ENCODE peak calls at places on chromosomes 13 and 19, in ten cellular contexts. One of them, this sample, is unnamed.

GRCh38 chr13:44815507-44816074 is 173.7 kb downstream of the NUFIP1 start:
- DNase-seq in A549: peak
- DNase-seq in heart left ventricle: no peak
- DNase-seq in HCT116: peak
- DNase-seq in GM12878: no peak
- DNase-seq in spleen: no peak
- DNase-seq in sigmoid colon: no peak
- DNase-seq in body of pancreas: peak
- DNase-seq in erythroblast: no peak
- DNase-seq in testis: peak
- DNase-seq in this sample: peak

GRCh38 chr19:39232708-39233107 is 12.1 kb downstream of the IFNL3 start:
- DNase-seq in A549: no peak
- DNase-seq in heart left ventricle: no peak
- DNase-seq in HCT116: no peak
- DNase-seq in GM12878: no peak
- DNase-seq in spleen: no peak
- DNase-seq in sigmoid colon: no peak
- DNase-seq in body of pancreas: no peak
- DNase-seq in erythroblast: no peak
- DNase-seq in testis: no peak
- DNase-seq in this sample: no peak

GRCh38 chr19:35977446-35978222 is 17.4 kb upstream of the SDHAF1 start:
- DNase-seq in A549: peak
- DNase-seq in heart left ventricle: no peak
- DNase-seq in HCT116: peak
- DNase-seq in GM12878: no peak
- DNase-seq in spleen: no peak
- DNase-seq in sigmoid colon: no peak
- DNase-seq in body of pancreas: no peak
- DNase-seq in erythroblast: peak
- DNase-seq in testis: no peak
- DNase-seq in this sample: no peak

GRCh38 chr13:47904239-47904638 is 96.8 kb downstream of the SUCLA2 start:
- DNase-seq in A549: no peak
- DNase-seq in heart left ventricle: no peak
- DNase-seq in HCT116: no peak
- DNase-seq in GM12878: no peak
- DNase-seq in spleen: no peak
- DNase-seq in sigmoid colon: no peak
- DNase-seq in body of pancreas: no peak
- DNase-seq in erythroblast: no peak
- DNase-seq in testis: peak
- DNase-seq in this sample: peak

GRCh38 chr13:34591801-34592454 is 350.1 kb upstream of the NBEA start:
- DNase-seq in A549: no peak
- DNase-seq in heart left ventricle: peak
- DNase-seq in HCT116: no peak
- DNase-seq in GM12878: no peak
- DNase-seq in spleen: no peak
- DNase-seq in sigmoid colon: no peak
- DNase-seq in body of pancreas: peak
- DNase-seq in erythroblast: no peak
- DNase-seq in testis: peak
- DNase-seq in this sample: no peak

GRCh38 chr13:95002126-95002525 is 289.8 kb upstream of the SOX21 start:
- DNase-seq in A549: no peak
- DNase-seq in heart left ventricle: no peak
- DNase-seq in HCT116: no peak
- DNase-seq in GM12878: no peak
- DNase-seq in spleen: no peak
- DNase-seq in sigmoid colon: no peak
- DNase-seq in body of pancreas: no peak
- DNase-seq in erythroblast: no peak
- DNase-seq in testis: no peak
- DNase-seq in this sample: no peak

GRCh38 chr19:52535831-52536800 is 8.6 kb downstream of the ZNF808 start:
- DNase-seq in A549: no peak
- DNase-seq in heart left ventricle: peak
- DNase-seq in HCT116: no peak
- DNase-seq in GM12878: peak
- DNase-seq in spleen: peak
- DNase-seq in sigmoid colon: peak
- DNase-seq in body of pancreas: peak
- DNase-seq in erythroblast: peak
- DNase-seq in testis: peak
- DNase-seq in this sample: peak

GRCh38 chr19:33221641-33222040 is 4.0 kb downstream of the SLC7A10 start:
- DNase-seq in A549: no peak
- DNase-seq in heart left ventricle: no peak
- DNase-seq in HCT116: no peak
- DNase-seq in GM12878: no peak
- DNase-seq in spleen: no peak
- DNase-seq in sigmoid colon: no peak
- DNase-seq in body of pancreas: no peak
- DNase-seq in erythroblast: no peak
- DNase-seq in testis: no peak
- DNase-seq in this sample: peak

GRCh38 chr13:113192902-113193301 is 15.6 kb downstream of the PCID2 start:
- DNase-seq in A549: no peak
- DNase-seq in heart left ventricle: no peak
- DNase-seq in HCT116: no peak
- DNase-seq in GM12878: no peak
- DNase-seq in spleen: no peak
- DNase-seq in sigmoid colon: no peak
- DNase-seq in body of pancreas: no peak
- DNase-seq in erythroblast: no peak
- DNase-seq in testis: no peak
- DNase-seq in this sample: no peak

GRCh38 chr19:53868091-53868891 is 608 bp downstream of the MYADM start:
- DNase-seq in A549: peak
- DNase-seq in heart left ventricle: peak
- DNase-seq in HCT116: no peak
- DNase-seq in GM12878: no peak
- DNase-seq in spleen: peak
- DNase-seq in sigmoid colon: peak
- DNase-seq in body of pancreas: peak
- DNase-seq in erythroblast: no peak
- DNase-seq in testis: peak
- DNase-seq in this sample: peak

GRCh38 chr19:4861147-4861546 is 6.3 kb downstream of the PLIN3 start:
- DNase-seq in A549: no peak
- DNase-seq in heart left ventricle: no peak
- DNase-seq in HCT116: no peak
- DNase-seq in GM12878: no peak
- DNase-seq in spleen: no peak
- DNase-seq in sigmoid colon: no peak
- DNase-seq in body of pancreas: peak
- DNase-seq in erythroblast: no peak
- DNase-seq in testis: no peak
- DNase-seq in this sample: no peak

GRCh38 chr19:44109458-44109857 is 3.7 kb upstream of the ZNF225 start:
- DNase-seq in A549: no peak
- DNase-seq in heart left ventricle: no peak
- DNase-seq in HCT116: no peak
- DNase-seq in GM12878: no peak
- DNase-seq in spleen: no peak
- DNase-seq in sigmoid colon: no peak
- DNase-seq in body of pancreas: no peak
- DNase-seq in erythroblast: no peak
- DNase-seq in testis: no peak
- DNase-seq in this sample: no peak

GRCh38 chr19:52592301-52592700 is 22.2 kb downstream of the ZNF701 start:
- DNase-seq in A549: no peak
- DNase-seq in heart left ventricle: no peak
- DNase-seq in HCT116: no peak
- DNase-seq in GM12878: no peak
- DNase-seq in spleen: no peak
- DNase-seq in sigmoid colon: no peak
- DNase-seq in body of pancreas: no peak
- DNase-seq in erythroblast: no peak
- DNase-seq in testis: no peak
- DNase-seq in this sample: no peak

GRCh38 chr13:108981407-108981806 is 352.0 kb downstream of the MYO16 start:
- DNase-seq in A549: no peak
- DNase-seq in heart left ventricle: no peak
- DNase-seq in HCT116: no peak
- DNase-seq in GM12878: no peak
- DNase-seq in spleen: no peak
- DNase-seq in sigmoid colon: no peak
- DNase-seq in body of pancreas: no peak
- DNase-seq in erythroblast: no peak
- DNase-seq in testis: no peak
- DNase-seq in this sample: no peak

GRCh38 chr19:29806098-29806866 is 5.5 kb upstream of the CCNE1 start:
- DNase-seq in A549: peak
- DNase-seq in heart left ventricle: peak
- DNase-seq in HCT116: no peak
- DNase-seq in GM12878: no peak
- DNase-seq in spleen: peak
- DNase-seq in sigmoid colon: peak
- DNase-seq in body of pancreas: no peak
- DNase-seq in erythroblast: peak
- DNase-seq in testis: peak
- DNase-seq in this sample: no peak

GRCh38 chr13:77459616-77460015 is 75.9 kb upstream of the SCEL start:
- DNase-seq in A549: no peak
- DNase-seq in heart left ventricle: no peak
- DNase-seq in HCT116: no peak
- DNase-seq in GM12878: no peak
- DNase-seq in spleen: no peak
- DNase-seq in sigmoid colon: no peak
- DNase-seq in body of pancreas: no peak
- DNase-seq in erythroblast: no peak
- DNase-seq in testis: no peak
- DNase-seq in this sample: no peak

GRCh38 chr19:16519230-16519687 is 23.0 kb downstream of the CHERP start:
- DNase-seq in A549: no peak
- DNase-seq in heart left ventricle: no peak
- DNase-seq in HCT116: no peak
- DNase-seq in GM12878: no peak
- DNase-seq in spleen: no peak
- DNase-seq in sigmoid colon: no peak
- DNase-seq in body of pancreas: no peak
- DNase-seq in erythroblast: no peak
- DNase-seq in testis: no peak
- DNase-seq in this sample: no peak

GRCh38 chr19:17553256-17553655 is 2.2 kb upstream of the COLGALT1 start:
- DNase-seq in A549: no peak
- DNase-seq in heart left ventricle: peak
- DNase-seq in HCT116: no peak
- DNase-seq in GM12878: no peak
- DNase-seq in spleen: no peak
- DNase-seq in sigmoid colon: peak
- DNase-seq in body of pancreas: peak
- DNase-seq in erythroblast: no peak
- DNase-seq in testis: peak
- DNase-seq in this sample: no peak

GRCh38 chr13:34026308-34026707 is 208.4 kb downstream of the RFC3 start:
- DNase-seq in A549: no peak
- DNase-seq in heart left ventricle: no peak
- DNase-seq in HCT116: no peak
- DNase-seq in GM12878: no peak
- DNase-seq in spleen: no peak
- DNase-seq in sigmoid colon: no peak
- DNase-seq in body of pancreas: no peak
- DNase-seq in erythroblast: no peak
- DNase-seq in testis: no peak
- DNase-seq in this sample: no peak

GRCh38 chr19:3406571-3407111 is 40.3 kb downstream of the NFIC start:
- DNase-seq in A549: no peak
- DNase-seq in heart left ventricle: no peak
- DNase-seq in HCT116: no peak
- DNase-seq in GM12878: no peak
- DNase-seq in spleen: no peak
- DNase-seq in sigmoid colon: no peak
- DNase-seq in body of pancreas: no peak
- DNase-seq in erythroblast: no peak
- DNase-seq in testis: no peak
- DNase-seq in this sample: no peak
- TF ChIP-seq POLR2A in A549: no peak
- TF ChIP-seq POLR2A in heart left ventricle: no peak
- TF ChIP-seq POLR2A in HCT116: no peak
- TF ChIP-seq POLR2A in GM12878: no peak
- TF ChIP-seq POLR2A in spleen: no peak
- TF ChIP-seq POLR2A in sigmoid colon: no peak
- TF ChIP-seq POLR2A in body of pancreas: no peak
- TF ChIP-seq POLR2A in erythroblast: no peak
- TF ChIP-seq POLR2A in testis: no peak
- TF ChIP-seq POLR2A in this sample: no peak

GRCh38 chr19:19632661-19633060 is 4.6 kb upstream of the LPAR2 start:
- DNase-seq in A549: no peak
- DNase-seq in heart left ventricle: no peak
- DNase-seq in HCT116: no peak
- DNase-seq in GM12878: no peak
- DNase-seq in spleen: no peak
- DNase-seq in sigmoid colon: no peak
- DNase-seq in body of pancreas: no peak
- DNase-seq in erythroblast: no peak
- DNase-seq in testis: no peak
- DNase-seq in this sample: no peak
- TF ChIP-seq POLR2A in A549: no peak
- TF ChIP-seq POLR2A in heart left ventricle: no peak
- TF ChIP-seq POLR2A in HCT116: no peak
- TF ChIP-seq POLR2A in GM12878: peak
- TF ChIP-seq POLR2A in spleen: no peak
- TF ChIP-seq POLR2A in sigmoid colon: no peak
- TF ChIP-seq POLR2A in body of pancreas: no peak
- TF ChIP-seq POLR2A in erythroblast: no peak
- TF ChIP-seq POLR2A in testis: no peak
- TF ChIP-seq POLR2A in this sample: no peak

GRCh38 chr19:2270572-2271515 is 11.1 kb downstream of the PEAK3 start:
- DNase-seq in A549: peak
- DNase-seq in heart left ventricle: peak
- DNase-seq in HCT116: no peak
- DNase-seq in GM12878: no peak
- DNase-seq in spleen: peak
- DNase-seq in sigmoid colon: peak
- DNase-seq in body of pancreas: peak
- DNase-seq in erythroblast: peak
- DNase-seq in testis: peak
- DNase-seq in this sample: peak
- TF ChIP-seq POLR2A in A549: no peak
- TF ChIP-seq POLR2A in heart left ventricle: no peak
- TF ChIP-seq POLR2A in HCT116: no peak
- TF ChIP-seq POLR2A in GM12878: peak
- TF ChIP-seq POLR2A in spleen: no peak
- TF ChIP-seq POLR2A in sigmoid colon: peak
- TF ChIP-seq POLR2A in body of pancreas: peak
- TF ChIP-seq POLR2A in erythroblast: peak
- TF ChIP-seq POLR2A in testis: no peak
- TF ChIP-seq POLR2A in this sample: no peak

DNA sequence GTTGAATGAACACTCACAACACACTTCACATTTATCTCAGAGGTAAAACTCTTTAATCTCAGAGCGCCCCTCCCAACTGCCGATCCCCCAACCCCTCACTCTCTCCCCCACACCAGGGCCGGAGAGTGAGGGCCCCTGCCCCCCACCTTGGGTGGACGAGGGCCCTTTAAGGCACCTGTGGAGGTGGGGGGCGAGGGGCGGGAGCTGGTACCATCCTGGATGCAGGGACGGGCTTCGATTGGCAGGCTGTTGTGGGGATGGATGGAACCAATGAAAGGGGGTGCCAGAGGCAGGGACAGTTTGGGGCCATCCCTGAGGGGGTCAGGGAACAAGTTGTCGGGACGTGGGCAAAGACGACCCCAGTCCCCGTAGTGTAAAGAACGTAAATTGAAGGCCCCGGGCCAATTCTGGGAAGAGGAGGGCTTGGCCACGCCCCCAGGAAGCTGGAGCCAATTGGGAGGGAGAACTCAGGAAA is 1.7 kb upstream of the PNKP start:
- DNase-seq in A549: no peak
- DNase-seq in heart left ventricle: no peak
- DNase-seq in HCT116: no peak
- DNase-seq in GM12878: no peak
- DNase-seq in spleen: no peak
- DNase-seq in sigmoid colon: no peak
- DNase-seq in body of pancreas: no peak
- DNase-seq in erythroblast: no peak
- DNase-seq in testis: no peak
- DNase-seq in this sample: no peak
- TF ChIP-seq POLR2A in A549: peak
- TF ChIP-seq POLR2A in heart left ventricle: no peak
- TF ChIP-seq POLR2A in HCT116: no peak
- TF ChIP-seq POLR2A in GM12878: peak
- TF ChIP-seq POLR2A in spleen: peak
- TF ChIP-seq POLR2A in sigmoid colon: no peak
- TF ChIP-seq POLR2A in body of pancreas: no peak
- TF ChIP-seq POLR2A in erythroblast: no peak
- TF ChIP-seq POLR2A in testis: no peak
- TF ChIP-seq POLR2A in this sample: peak